ENCODE peak calls at places on chromosomes 11 and 22, in four cellular contexts. V, L, R and F are unnamed samples.

GRCh38 chr22:19756288-19757128 is 4.1 kb upstream of the TBX1 start:
- DNase-seq in V (no peak), L (peak; percentile 71), R (peak; percentile 70), F (peak; percentile 65)

GRCh38 chr11:4606231-4607015 is 1.6 kb downstream of the TRIM68 start:
- DNase-seq in L (peak; percentile 22), V (no peak), R (no peak), F (no peak)

GRCh38 chr11:66317766-66318575 is 1.1 kb upstream of the CD248 start:
- DNase-seq in L (peak; percentile 47), V (peak; percentile 91), R (peak; percentile 46), F (peak; percentile 37)

GRCh38 chr11:67118059-67118766 is 850 bp upstream of the KDM2A start:
- DNase-seq in R (peak; percentile 64), V (peak; percentile 75), L (peak; percentile 50), F (peak; percentile 61)

GRCh38 chr11:76233936-76234703 is 27.8 kb upstream of the WNT11 start:
- DNase-seq in R (no peak), V (peak; percentile 89), L (peak; percentile 55), F (peak; percentile 39)

GRCh38 chr11:17734986-17735822 is 623 bp downstream of the KCNC1 start:
- DNase-seq in V (peak; percentile 77), L (peak; percentile 51), R (peak; percentile 77), F (peak; percentile 93)

GRCh38 chr22:16963189-16963945 is 44.7 kb downstream of the GAB4 start:
- DNase-seq in L (no peak), R (no peak), V (no peak), F (no peak)

GRCh38 chr11:96267490-96268010 is 75.4 kb downstream of the MAML2 start:
- DNase-seq in L (no peak), R (no peak), V (no peak), F (no peak)

GRCh38 chr11:12573707-12574106 is 100.5 kb upstream of the TEAD1 start:
- DNase-seq in R (no peak), L (no peak), V (no peak), F (no peak)

GRCh38 chr11:12581923-12582322 is 92.3 kb upstream of the TEAD1 start:
- DNase-seq in R (no peak), V (no peak), L (no peak), F (no peak)

DNA sequence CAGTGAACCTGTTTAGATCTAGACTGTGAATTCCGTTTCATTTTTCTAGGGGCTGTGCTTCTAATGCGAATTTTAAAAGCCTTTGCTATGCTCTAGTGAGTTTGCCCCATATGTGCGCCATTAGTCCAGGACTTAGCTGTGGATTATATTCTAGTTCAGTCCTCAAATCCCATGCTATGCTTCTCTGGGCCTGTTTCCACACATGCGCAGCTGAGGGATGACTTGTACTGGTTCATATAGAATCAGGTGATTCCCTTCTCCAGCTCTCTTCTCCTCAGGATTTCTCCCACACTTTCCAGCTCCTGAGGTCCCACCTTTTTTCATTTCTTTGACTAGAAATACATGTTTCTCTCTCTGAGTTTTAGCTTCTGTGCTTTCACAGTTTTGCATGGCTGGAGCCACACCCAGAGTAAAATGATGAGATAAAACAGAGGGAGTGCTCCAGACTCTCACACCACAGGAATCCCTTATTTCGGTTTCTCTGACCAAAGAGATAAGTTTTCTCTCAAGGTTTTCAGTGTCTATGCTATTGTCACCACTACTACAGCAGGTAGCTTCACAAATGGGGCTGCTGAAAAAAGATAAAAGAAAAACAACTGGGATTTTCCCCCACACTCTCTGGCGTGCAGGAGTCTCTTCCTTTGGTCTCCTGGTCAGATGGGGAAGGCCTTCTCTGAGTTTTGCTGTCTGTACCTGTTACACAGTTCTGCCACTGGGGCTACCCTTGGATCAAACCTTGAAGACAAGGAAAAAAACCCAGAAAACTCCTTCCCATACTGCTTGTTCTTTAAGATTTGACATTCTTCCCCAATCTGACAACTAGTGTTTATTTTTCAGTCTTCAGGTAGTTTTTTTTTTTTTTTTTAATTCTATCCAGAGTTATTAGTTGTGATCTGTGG is 96.2 kb upstream of the TEAD1 start:
- DNase-seq in L (no peak), R (no peak), V (no peak), F (no peak)
- TF ChIP-seq CTCF in L (no peak), R (no peak), V (no peak), F (no peak)

GRCh38 chr11:46107780-46108179 is 13.5 kb downstream of the PHF21A start:
- DNase-seq in R (no peak), L (no peak), V (no peak), F (no peak)
- TF ChIP-seq CTCF in R (no peak), L (no peak), V (no peak), F (no peak)

GRCh38 chr22:31947296-31947695 is 3.0 kb downstream of the YWHAH start:
- DNase-seq in V (no peak), R (no peak), L (peak; percentile 38), F (no peak)
- TF ChIP-seq CTCF in V (no peak), R (no peak), L (peak; percentile 62), F (no peak)

DNA sequence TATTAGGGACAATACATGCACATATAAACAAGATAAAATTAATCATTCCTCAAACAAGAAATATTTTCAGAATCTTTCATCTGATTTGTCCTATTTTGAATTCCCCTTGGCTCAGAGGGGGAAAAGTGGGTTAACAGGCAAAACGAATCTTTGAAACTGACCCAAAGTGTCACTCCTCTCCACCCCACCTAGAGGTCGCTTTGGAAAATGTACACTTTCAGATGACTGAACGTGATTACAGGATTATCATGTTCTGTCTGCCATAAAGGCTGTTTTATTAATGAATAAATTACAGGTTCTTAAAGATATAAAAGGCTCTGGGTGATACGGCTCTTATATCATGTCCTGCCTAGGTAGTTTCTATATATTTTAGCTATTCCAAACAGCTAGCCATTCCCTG is 1735.0 kb downstream of the LRRC4C start:
- DNase-seq in V (no peak), L (no peak), R (no peak), F (no peak)
- TF ChIP-seq CTCF in V (no peak), L (no peak), R (no peak), F (no peak)